ENCODE peak calls at places on chromosome 4, in four cellular contexts. M is upper lobe of left lung, V is left lung, G is DND-41. Q is an unnamed sample.

GRCh38 chr4:173119818-173120217 is 48.8 kb upstream of the GALNT7 start:
- DNase-seq in M (no peak), V (no peak), G (no peak), Q (no peak)

GRCh38 chr4:49018718-49019295 is 32.7 kb downstream of the CWH43 start:
- DNase-seq in G (no peak), V (no peak), M (no peak), Q (no peak)

GRCh38 chr4:133555671-133556070 is 406.6 kb downstream of the PCDH10 start:
- DNase-seq in G (no peak), V (no peak), M (no peak), Q (no peak)

GRCh38 chr4:4555916-4556315 is 14.1 kb upstream of the STX18 start:
- DNase-seq in M (no peak), G (no peak), V (no peak), Q (no peak)

GRCh38 chr4:792729-793108 is 33.2 kb downstream of the CPLX1 start:
- DNase-seq in V (peak), M (no peak), G (peak), Q (no peak)

GRCh38 chr4:54657194-54657555 is 582 bp upstream of the KIT start:
- DNase-seq in M (no peak), V (no peak), G (no peak), Q (no peak)

GRCh38 chr4:183362916-183363542 is 40.8 kb upstream of the CLDN24 start:
- DNase-seq in G (no peak), V (no peak), M (no peak), Q (no peak)

GRCh38 chr4:148287111-148287510 is 155.1 kb downstream of the NR3C2 start:
- DNase-seq in V (no peak), G (no peak), M (no peak), Q (no peak)

GRCh38 chr4:3017504-3017903 is 54.1 kb downstream of the GRK4 start:
- DNase-seq in M (no peak), V (no peak), G (no peak), Q (no peak)

GRCh38 chr4:78846258-78846657 is 70.1 kb downstream of the BMP2K start:
- DNase-seq in G (no peak), M (no peak), V (no peak), Q (no peak)

GRCh38 chr4:7128651-7129050 is 60.8 kb upstream of the GRPEL1 start:
- DNase-seq in G (no peak), V (no peak), M (no peak), Q (no peak)

GRCh38 chr4:9608300-9608699 is 164.1 kb downstream of the DEFB131A start:
- DNase-seq in V (no peak), M (no peak), G (peak), Q (no peak)

GRCh38 chr4:181046809-181047208 is 1196.4 kb upstream of the TENM3 start:
- DNase-seq in G (no peak), M (no peak), V (no peak), Q (no peak)

GRCh38 chr4:169225058-169225751 is 45.6 kb downstream of the SH3RF1 start:
- DNase-seq in G (no peak), V (no peak), M (no peak), Q (no peak)

GRCh38 chr4:105061720-105062119 is 85.0 kb upstream of the TET2 start:
- DNase-seq in M (no peak), G (no peak), V (no peak), Q (no peak)

GRCh38 chr4:173370130-173370476 is 651 bp upstream of the SAP30 start:
- DNase-seq in G (peak), V (peak), M (no peak), Q (no peak)

GRCh38 chr4:1712216-1713002 is at the start of gene SLBP:
- DNase-seq in M (peak), V (peak), G (peak), Q (peak)

GRCh38 chr4:8594097-8595038 is 1.8 kb downstream of the CPZ start:
- DNase-seq in G (peak), V (peak), M (peak), Q (no peak)

GRCh38 chr4:155962697-155963096 is 9.0 kb upstream of the CTSO start:
- DNase-seq in V (no peak), M (no peak), G (no peak), Q (no peak)

GRCh38 chr4:82745173-82745842 is 53.3 kb downstream of the SCD5 start:
- DNase-seq in M (no peak), G (no peak), V (no peak), Q (no peak)

GRCh38 chr4:51958199-51958968 is 61.8 kb downstream of the LRRC66 start:
- DNase-seq in M (no peak), G (no peak), V (no peak), Q (no peak)

GRCh38 chr4:2671267-2671895 is 84.8 kb downstream of the TNIP2 start:
- DNase-seq in V (no peak), M (no peak), G (no peak), Q (no peak)

GRCh38 chr4:10317345-10317744 is 139.9 kb downstream of the ZNF518B start:
- DNase-seq in V (no peak), M (no peak), G (no peak), Q (no peak)

GRCh38 chr4:180418819-180419531 is 1824.2 kb upstream of the TENM3 start:
- DNase-seq in G (no peak), V (no peak), M (no peak), Q (no peak)

GRCh38 chr4:46389301-46389761 is 597 bp downstream of the GABRA2 start:
- DNase-seq in V (peak), M (no peak), G (peak), Q (peak)

GRCh38 chr4:40305329-40306193 is 29.6 kb upstream of the CHRNA9 start:
- DNase-seq in G (peak), V (no peak), M (no peak), Q (no peak)

GRCh38 chr4:87406462-87406861 is 15.5 kb upstream of the HSD17B11 start:
- DNase-seq in G (no peak), M (no peak), V (no peak), Q (no peak)

DNA sequence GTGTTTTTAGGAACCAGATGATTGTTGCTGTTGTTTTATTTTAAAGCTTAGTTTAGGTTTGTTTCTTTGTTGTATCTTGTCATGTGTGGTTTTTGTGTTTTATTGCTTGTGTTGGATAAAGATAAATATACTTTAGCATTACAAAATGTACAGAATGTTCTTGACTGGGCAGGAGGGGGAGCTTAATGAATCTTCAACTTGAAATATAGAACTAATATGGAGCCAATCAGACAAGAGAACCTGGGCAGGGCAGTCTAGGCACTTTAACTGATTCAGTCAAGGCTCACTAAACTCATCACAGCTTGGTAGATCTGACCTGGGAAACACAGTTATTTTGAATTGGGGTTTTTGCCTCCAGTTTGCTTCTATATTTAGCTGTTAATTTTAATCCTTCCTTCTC is 304.2 kb downstream of the ARHGAP24 start:
- DNase-seq in V (no peak), M (no peak), G (no peak), Q (no peak)
- TF ChIP-seq CTCF in V (no peak), M (no peak), G (no peak), Q (no peak)

DNA sequence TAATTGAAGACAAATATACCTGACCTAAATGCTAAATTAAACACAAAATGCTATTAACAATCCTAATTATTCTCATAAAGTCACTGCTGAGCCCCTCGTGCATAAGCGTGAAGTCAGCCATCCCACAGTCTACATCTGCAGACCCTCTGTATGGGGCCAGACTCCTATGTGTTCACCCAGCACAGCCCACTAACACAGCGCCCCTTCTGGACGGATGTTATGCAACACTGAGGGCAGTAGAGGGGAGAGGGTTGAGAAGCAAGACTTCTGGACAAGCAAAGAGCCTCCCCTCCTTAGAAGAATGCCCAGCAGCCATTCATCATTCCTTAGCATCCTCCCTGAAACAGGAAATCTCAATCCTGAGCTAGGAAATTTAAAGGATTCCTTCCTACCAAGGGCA is 7.9 kb downstream of the TRPC3 start:
- DNase-seq in V (no peak), M (no peak), G (no peak), Q (no peak)
- TF ChIP-seq CTCF in V (no peak), M (no peak), G (peak), Q (peak)

GRCh38 chr4:151046609-151047008 is 31.5 kb upstream of the LRBA start:
- DNase-seq in M (no peak), G (no peak), V (no peak), Q (no peak)

GRCh38 chr4:151049430-151049884 is 34.4 kb upstream of the LRBA start:
- DNase-seq in G (no peak), M (peak), V (no peak), Q (no peak)

GRCh38 chr4:151043803-151044535 is 28.9 kb upstream of the LRBA start:
- DNase-seq in G (no peak), V (no peak), M (no peak), Q (no peak)

GRCh38 chr4:151048913-151049312 is 33.8 kb upstream of the LRBA start:
- DNase-seq in V (no peak), M (no peak), G (no peak), Q (no peak)

DNA sequence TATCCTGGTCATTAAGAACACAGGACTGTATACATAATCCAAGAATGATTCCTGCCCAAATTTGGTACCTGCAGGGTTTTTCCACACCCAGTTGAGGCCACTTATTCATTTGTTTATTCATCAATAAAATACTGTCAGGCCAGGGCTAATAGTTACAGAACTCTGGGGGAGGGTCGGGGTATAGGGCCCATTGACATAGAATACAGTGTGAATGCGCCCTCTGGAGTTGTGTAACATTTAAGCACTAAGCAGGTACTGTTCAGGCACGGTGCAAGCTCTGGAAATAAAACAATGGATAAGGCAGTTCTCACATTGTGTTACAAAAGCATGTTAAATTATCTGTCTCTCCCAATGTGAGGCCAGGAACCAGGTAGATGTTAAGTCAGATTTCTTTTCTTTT is 30.8 kb upstream of the LRBA start:
- DNase-seq in G (no peak), M (no peak), V (no peak), Q (no peak)
- TF ChIP-seq CTCF in G (peak), M (no peak), V (no peak), Q (no peak)

GRCh38 chr4:37895271-37895670 is 4.4 kb downstream of the TBC1D1 start:
- DNase-seq in M (no peak), G (no peak), V (no peak), Q (no peak)
- TF ChIP-seq CTCF in M (no peak), G (no peak), V (no peak), Q (no peak)

GRCh38 chr4:93671093-93671492 is 157.5 kb upstream of the ATOH1 start:
- DNase-seq in M (no peak), V (no peak), G (no peak), Q (no peak)

DNA sequence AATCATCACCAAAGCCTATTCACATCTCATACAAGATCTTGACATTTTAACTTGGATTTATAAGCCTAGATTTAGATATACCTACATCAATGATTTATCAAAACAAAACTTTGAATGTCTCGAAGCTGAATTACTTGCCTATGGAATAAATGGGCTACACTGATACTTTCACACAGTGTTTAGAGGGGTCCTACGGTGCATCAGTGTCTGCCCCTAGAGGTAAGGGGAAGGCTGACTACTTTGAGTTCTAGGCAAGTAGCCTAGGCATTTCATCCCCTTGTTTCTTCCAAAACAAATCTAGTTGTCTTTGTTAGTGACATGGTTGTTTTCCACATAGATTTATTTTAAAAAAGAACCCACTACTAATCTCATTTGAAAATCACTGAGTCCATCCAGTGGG is 158.1 kb upstream of the ATOH1 start:
- DNase-seq in G (no peak), M (no peak), V (no peak), Q (no peak)
- TF ChIP-seq CTCF in G (no peak), M (no peak), V (no peak), Q (no peak)

GRCh38 chr4:119024102-119024501 is 111.5 kb upstream of the MYOZ2 start:
- DNase-seq in V (no peak), M (no peak), G (no peak), Q (no peak)

GRCh38 chr4:119027815-119028214 is 107.8 kb upstream of the MYOZ2 start:
- DNase-seq in G (no peak), V (no peak), M (no peak), Q (no peak)

GRCh38 chr4:119025440-119025839 is 110.2 kb upstream of the MYOZ2 start:
- DNase-seq in G (no peak), V (no peak), M (no peak), Q (no peak)

GRCh38 chr4:119026662-119027444 is 108.8 kb upstream of the MYOZ2 start:
- DNase-seq in G (no peak), M (no peak), V (no peak), Q (no peak)

GRCh38 chr4:119025916-119026661 is 109.5 kb upstream of the MYOZ2 start:
- DNase-seq in V (no peak), M (no peak), G (no peak), Q (no peak)
- TF ChIP-seq CTCF in V (no peak), M (no peak), G (no peak), Q (no peak)

DNA sequence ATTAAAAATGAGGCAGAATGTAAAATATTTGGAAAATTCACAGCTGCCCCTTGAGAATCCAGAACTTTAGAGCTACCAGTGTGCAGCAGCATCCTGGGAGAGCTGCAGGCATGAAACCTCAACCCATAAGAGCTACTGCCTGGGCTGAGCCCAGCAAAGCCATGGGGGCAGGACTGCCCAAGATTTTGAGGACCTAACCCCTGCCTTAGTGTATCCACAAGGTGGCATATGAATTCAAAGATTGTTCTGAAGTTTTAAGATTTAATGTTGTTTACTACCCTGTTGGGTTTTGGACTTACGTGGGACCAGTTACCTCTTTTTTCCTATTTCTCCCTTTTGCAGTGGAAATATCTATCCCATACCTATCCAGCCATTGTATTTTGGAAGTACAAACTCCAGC is 26.4 kb downstream of the CASP6 start:
- DNase-seq in M (no peak), V (no peak), G (no peak), Q (no peak)
- TF ChIP-seq CTCF in M (no peak), V (no peak), G (no peak), Q (no peak)

Q was measured in type B pancreatic cell.